ENCODE peak calls at places on chromosomes 4 and X, in four cellular contexts. E, D, L and T are unnamed samples.

GRCh38 chrX:38192007-38192625 is 28.6 kb downstream of the SRPX start:
- DNase-seq in E (no peak), D (peak), L (no peak), T (no peak)

GRCh38 chr4:123977623-123978022 is 581.0 kb downstream of the SPRY1 start:
- DNase-seq in E (no peak), D (no peak), L (no peak), T (no peak)

GRCh38 chr4:16684083-16684482 is 214.4 kb downstream of the LDB2 start:
- DNase-seq in E (no peak), D (no peak), L (no peak), T (no peak)

GRCh38 chr4:120544838-120545237 is 377.7 kb downstream of the PRDM5 start:
- DNase-seq in E (no peak), D (no peak), L (no peak), T (no peak)

GRCh38 chr4:183364025-183364424 is 41.8 kb upstream of the CLDN24 start:
- DNase-seq in E (no peak), D (no peak), L (no peak), T (no peak)

GRCh38 chrX:103533428-103534216 is 14.3 kb upstream of the RAB40A start:
- DNase-seq in E (peak), D (peak), L (peak), T (peak)

GRCh38 chr4:2689825-2690700 is 66.1 kb downstream of the TNIP2 start:
- DNase-seq in E (no peak), D (peak), L (no peak), T (no peak)

GRCh38 chr4:23986270-23986669 is 96.4 kb upstream of the PPARGC1A start:
- DNase-seq in E (no peak), D (no peak), L (no peak), T (no peak)

GRCh38 chr4:3702551-3703221 is 63.5 kb upstream of the ADRA2C start:
- DNase-seq in E (no peak), D (no peak), L (no peak), T (no peak)

GRCh38 chr4:34196375-34196774 is 2047.9 kb downstream of the ARAP2 start:
- DNase-seq in E (no peak), D (no peak), L (no peak), T (no peak)

GRCh38 chr4:47122592-47123291 is 91.4 kb downstream of the GABRB1 start:
- DNase-seq in E (peak), D (peak), L (peak), T (no peak)

GRCh38 chr4:168472920-168473319 is 7.4 kb downstream of the DDX60L start:
- DNase-seq in E (no peak), D (no peak), L (no peak), T (no peak)

GRCh38 chrX:33211356-33212254 is at the start of gene DMD:
- DNase-seq in E (peak), D (peak), L (peak), T (peak)

GRCh38 chrX:114619874-114620273 is 36.0 kb downstream of the HTR2C start:
- DNase-seq in E (no peak), D (no peak), L (no peak), T (no peak)

GRCh38 chrX:153649178-153649914 is 2.3 kb downstream of the DUSP9 start:
- DNase-seq in E (no peak), D (no peak), L (no peak), T (peak)

GRCh38 chr4:121030151-121030550 is 42.2 kb downstream of the NDNF start:
- DNase-seq in E (no peak), D (no peak), L (no peak), T (no peak)

GRCh38 chr4:33302298-33302697 is 2582.1 kb downstream of the PCDH7 start:
- DNase-seq in E (no peak), D (no peak), L (no peak), T (no peak)

GRCh38 chr4:2799971-2800690 is 7.2 kb downstream of the SH3BP2 start:
- DNase-seq in E (no peak), D (peak), L (peak), T (peak)

GRCh38 chr4:107862658-107863057 is 37.9 kb downstream of the SGMS2 start:
- DNase-seq in E (peak), D (peak), L (no peak), T (no peak)

GRCh38 chrX:107825698-107826285 is at the start of gene MID2:
- DNase-seq in E (peak), D (peak), L (peak), T (peak)

GRCh38 chr4:55386073-55386472 is 9.7 kb upstream of the TMEM165 start:
- DNase-seq in E (no peak), D (no peak), L (no peak), T (no peak)

GRCh38 chrX:106952988-106953387 is 32.8 kb downstream of the CLDN2 start:
- DNase-seq in E (no peak), D (no peak), L (no peak), T (no peak)

GRCh38 chrX:23637187-23637586 is 30.1 kb upstream of the PRDX4 start:
- DNase-seq in E (no peak), D (no peak), L (no peak), T (no peak)

GRCh38 chrX:29671426-29671825 is 543.9 kb upstream of the MAGEB2 start:
- DNase-seq in E (no peak), D (no peak), L (no peak), T (no peak)

GRCh38 chr4:14853186-14853946 is 148.9 kb upstream of the CPEB2 start:
- DNase-seq in E (no peak), D (no peak), L (no peak), T (no peak)

GRCh38 chr4:145881991-145882390 is 56.6 kb downstream of the ZNF827 start:
- DNase-seq in E (peak), D (peak), L (no peak), T (no peak)

GRCh38 chrX:128992107-128992971 is 531.0 kb downstream of the SMARCA1 start:
- DNase-seq in E (no peak), D (no peak), L (no peak), T (no peak)

GRCh38 chr4:110636677-110637407 is 14.0 kb upstream of the PITX2 start:
- DNase-seq in E (no peak), D (peak), L (no peak), T (no peak)

GRCh38 chr4:11719879-11720278 is 291.2 kb upstream of the HS3ST1 start:
- DNase-seq in E (no peak), D (no peak), L (no peak), T (no peak)

GRCh38 chr4:82248903-82249632 is 124.7 kb downstream of the HNRNPD start:
- DNase-seq in E (no peak), D (no peak), L (no peak), T (no peak)

GRCh38 chr4:801436-802124 is 24.3 kb downstream of the CPLX1 start:
- DNase-seq in E (no peak), D (no peak), L (no peak), T (no peak)

GRCh38 chr4:41933997-41934812 is 1.0 kb upstream of the TMEM33 start:
- DNase-seq in E (no peak), D (no peak), L (no peak), T (no peak)

GRCh38 chr4:36187723-36188333 is 56.5 kb downstream of the ARAP2 start:
- DNase-seq in E (no peak), D (no peak), L (no peak), T (no peak)

GRCh38 chr4:71070015-71070414 is 76.6 kb downstream of the DCK start:
- DNase-seq in E (no peak), D (no peak), L (no peak), T (no peak)

GRCh38 chr4:71711044-71711984 is 72.6 kb downstream of the GC start:
- DNase-seq in E (no peak), D (peak), L (no peak), T (no peak)

GRCh38 chr4:147732516-147733193 is 767 bp downstream of the ARHGAP10 start:
- DNase-seq in E (no peak), D (peak), L (peak), T (peak)

GRCh38 chr4:123116412-123116811 is 194.0 kb upstream of the NUDT6 start:
- DNase-seq in E (no peak), D (no peak), L (no peak), T (no peak)

GRCh38 chr4:67933755-67934154 is 29.5 kb downstream of the TMPRSS11A start:
- DNase-seq in E (no peak), D (no peak), L (no peak), T (no peak)

GRCh38 chrX:4435905-4436304 is 722.5 kb upstream of the PRKX start:
- DNase-seq in E (no peak), D (no peak), L (no peak), T (no peak)

DNA sequence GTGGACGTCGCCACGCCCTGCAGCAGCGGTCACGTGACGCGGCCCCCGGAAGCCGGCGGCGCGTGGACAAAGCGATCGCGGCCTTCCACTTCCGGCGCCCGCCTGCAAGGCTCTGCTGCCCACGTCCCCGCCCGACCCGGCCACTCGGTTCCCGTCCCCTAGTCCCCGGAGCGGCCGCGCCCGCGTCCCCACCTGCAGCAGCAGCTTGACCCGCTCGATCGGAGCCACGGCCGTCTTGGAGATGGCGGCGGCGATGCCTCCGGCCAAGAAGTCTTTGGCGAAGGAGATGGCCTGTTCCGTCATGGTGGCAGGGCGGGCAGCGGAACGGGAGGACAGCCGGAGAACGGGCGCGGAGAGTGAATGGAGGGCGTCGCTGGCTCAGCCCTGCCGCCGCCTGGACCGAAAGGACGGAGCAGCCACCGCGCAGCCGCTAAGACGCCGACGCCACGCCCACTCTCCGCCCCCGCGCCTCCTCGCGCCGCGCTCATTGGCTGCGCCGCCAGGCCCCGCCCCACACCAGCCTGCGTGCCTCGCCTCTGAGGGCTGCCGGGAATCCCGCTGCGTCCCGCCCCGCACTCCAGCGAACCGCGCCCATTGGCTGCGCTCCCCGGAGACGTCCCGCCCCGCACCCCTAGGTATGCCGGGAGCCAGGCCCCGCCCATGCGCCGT is at the start of gene SLC25A6:
- DNase-seq in E (peak), D (peak), L (peak), T (peak)
- TF ChIP-seq POLR2A in E (no peak), D (peak), L (peak), T (peak)

GRCh38 chrX:139881572-139881971 is 51.3 kb downstream of the ATP11C start:
- DNase-seq in E (no peak), D (no peak), L (no peak), T (no peak)
- TF ChIP-seq CTCF in E (no peak), D (no peak), L (no peak), T (no peak)

GRCh38 chr4:112552668-112553067 is 36.7 kb upstream of the NEUROG2 start:
- DNase-seq in E (no peak), D (no peak), L (no peak), T (no peak)
- TF ChIP-seq POLR2A in E (no peak), D (no peak), L (no peak), T (no peak)

GRCh38 chrX:35098419-35098818 is 155.8 kb downstream of the FAM47B start:
- DNase-seq in E (no peak), D (no peak), L (no peak), T (no peak)
- TF ChIP-seq CTCF in E (no peak), D (no peak), L (no peak), T (no peak)

GRCh38 chr4:88284378-88285234 is at the start of gene PPM1K:
- DNase-seq in E (peak), D (peak), L (peak), T (peak)

GRCh38 chr4:88286897-88287296 is 2.5 kb upstream of the PPM1K start:
- DNase-seq in E (no peak), D (no peak), L (no peak), T (no peak)

GRCh38 chr4:88280228-88280795 is 4.0 kb downstream of the PPM1K start:
- DNase-seq in E (no peak), D (no peak), L (no peak), T (no peak)

GRCh38 chr4:88285235-88285505 is 809 bp upstream of the PPM1K start:
- DNase-seq in E (no peak), D (no peak), L (no peak), T (no peak)

DNA sequence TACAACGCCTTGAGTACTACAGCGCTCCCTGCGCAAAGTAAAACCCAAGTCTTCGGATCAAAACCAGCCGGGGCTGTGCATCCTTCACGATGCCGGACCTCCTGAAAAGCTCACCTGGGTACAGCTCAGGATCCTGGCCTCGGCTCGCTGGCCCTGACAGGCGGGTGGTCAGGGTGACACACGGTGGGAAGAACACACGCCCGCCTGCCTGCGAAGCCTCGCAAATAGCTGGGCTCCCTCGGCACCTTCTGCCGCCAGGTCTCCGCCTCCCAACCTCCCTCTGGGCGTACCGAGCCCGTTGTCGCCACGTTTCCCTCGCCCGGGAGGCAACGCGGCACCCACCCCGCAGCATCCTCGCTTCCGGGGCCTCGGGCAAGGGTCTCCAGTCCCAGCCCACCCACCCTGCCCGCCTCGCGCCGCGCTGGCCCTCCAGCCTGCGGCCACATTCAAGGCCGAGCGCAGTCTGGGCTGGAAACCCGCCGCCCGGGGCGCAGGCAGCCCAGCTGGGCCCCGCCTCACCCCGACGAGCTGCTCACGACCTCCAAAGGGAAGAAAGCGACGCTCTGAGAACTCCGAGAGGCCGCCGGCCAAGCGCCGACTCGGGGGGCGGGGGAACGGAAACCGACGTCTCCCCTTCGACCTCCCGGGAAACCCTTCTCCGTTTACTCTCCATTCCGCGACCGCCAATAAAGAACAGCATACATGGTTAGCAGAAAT is 542 bp downstream of the PPM1K start:
- DNase-seq in E (peak), D (peak), L (peak), T (peak)
- TF ChIP-seq POLR2A in E (no peak), D (no peak), L (peak), T (peak)

GRCh38 chrX:50980251-50980650 is 69.7 kb downstream of the BMP15 start:
- DNase-seq in E (no peak), D (no peak), L (no peak), T (no peak)

GRCh38 chrX:50973199-50973598 is 62.7 kb downstream of the BMP15 start:
- DNase-seq in E (no peak), D (no peak), L (no peak), T (no peak)

GRCh38 chrX:50978920-50979660 is 68.6 kb downstream of the BMP15 start:
- DNase-seq in E (no peak), D (no peak), L (no peak), T (no peak)
- TF ChIP-seq CTCF in E (no peak), D (no peak), L (no peak), T (no peak)

GRCh38 chrX:149199734-149200133 is 305.4 kb downstream of the IDS start:
- DNase-seq in E (no peak), D (no peak), L (no peak), T (no peak)

GRCh38 chrX:149198980-149199732 is 305.9 kb downstream of the IDS start:
- DNase-seq in E (no peak), D (no peak), L (no peak), T (no peak)
- TF ChIP-seq POLR2A in E (no peak), D (no peak), L (no peak), T (no peak)